ENCODE peak calls at places on chromosome 17, in seven cellular contexts. L is PC-3, A is sigmoid colon, B is lung, K is psoas muscle, C is A549, P is tibial nerve. I is an unnamed sample.
A peak's percentile ranks its signal among the peaks of the same experiment; 100 is the strongest.

GRCh38 chr17:19308398-19308797 is 54.1 kb downstream of the B9D1 start:
- DNase-seq in L (no peak), A (peak; percentile 39), B (no peak), K (no peak), C (no peak), P (no peak), I (no peak)

GRCh38 chr17:44065668-44066203 is 735 bp downstream of the LSM12 start:
- DNase-seq in L (peak; percentile 20), A (no peak), B (no peak), K (no peak), C (no peak), P (no peak), I (no peak)

GRCh38 chr17:82204831-82205719 is 7.6 kb downstream of the CCDC57 start:
- DNase-seq in L (peak; percentile 91), A (no peak), B (no peak), K (no peak), C (peak; percentile 70), P (no peak), I (no peak)

GRCh38 chr17:35051183-35051578 is 12.3 kb downstream of the RFFL start:
- DNase-seq in L (no peak), A (no peak), B (no peak), K (no peak), C (no peak), P (no peak), I (no peak)

GRCh38 chr17:31431098-31431794 is 39.8 kb downstream of the RAB11FIP4 start:
- DNase-seq in L (no peak), A (no peak), B (no peak), K (no peak), C (no peak), P (no peak), I (no peak)

GRCh38 chr17:43641416-43641815 is 20.3 kb downstream of the MEOX1 start:
- DNase-seq in L (no peak), A (no peak), B (no peak), K (no peak), C (no peak), P (no peak), I (no peak)

GRCh38 chr17:45364531-45365390 is 47.9 kb upstream of the MAP3K14 start:
- DNase-seq in L (no peak), A (peak; percentile 56), B (no peak), K (no peak), C (no peak), P (peak; percentile 9), I (no peak)

GRCh38 chr17:44840936-44841335 is 6.7 kb upstream of the HIGD1B start:
- DNase-seq in L (no peak), A (no peak), B (no peak), K (no peak), C (no peak), P (no peak), I (no peak)

GRCh38 chr17:17887752-17888304 is 51.0 kb upstream of the SREBF1 start:
- DNase-seq in L (no peak), A (no peak), B (no peak), K (no peak), C (no peak), P (no peak), I (no peak)

GRCh38 chr17:41915020-41915419 is 3.7 kb downstream of the ACLY start:
- DNase-seq in L (no peak), A (no peak), B (no peak), K (no peak), C (no peak), P (no peak), I (no peak)

GRCh38 chr17:22506231-22506630 is 813.9 kb downstream of the KCNJ18 start:
- DNase-seq in L (no peak), A (no peak), B (no peak), K (no peak), C (no peak), P (no peak), I (no peak)

GRCh38 chr17:21360048-21360447 is 16.1 kb upstream of the KCNJ12 start:
- DNase-seq in L (no peak), A (no peak), B (no peak), K (no peak), C (no peak), P (no peak), I (no peak)

GRCh38 chr17:31916496-31917064 is 15.1 kb upstream of the UTP6 start:
- DNase-seq in L (no peak), A (no peak), B (no peak), K (no peak), C (no peak), P (no peak), I (no peak)

GRCh38 chr17:40886090-40886489 is 1.0 kb upstream of the KRT20 start:
- DNase-seq in L (peak; percentile 25), A (no peak), B (no peak), K (no peak), C (no peak), P (no peak), I (no peak)

GRCh38 chr17:59954856-59955255 is 9.7 kb downstream of the RNFT1 start:
- DNase-seq in L (no peak), A (no peak), B (no peak), K (no peak), C (no peak), P (no peak), I (no peak)

GRCh38 chr17:1686086-1686485 is 1.4 kb upstream of the PRPF8 start:
- DNase-seq in L (peak; percentile 40), A (no peak), B (no peak), K (no peak), C (no peak), P (no peak), I (no peak)

GRCh38 chr17:32610943-32611342 is 124.2 kb downstream of the CDK5R1 start:
- DNase-seq in L (no peak), A (no peak), B (no peak), K (no peak), C (no peak), P (no peak), I (no peak)

GRCh38 chr17:62791235-62792121 is 16.6 kb downstream of the MARCHF10 start:
- DNase-seq in L (peak; percentile 69), A (no peak), B (no peak), K (no peak), C (peak; percentile 65), P (no peak), I (no peak)

GRCh38 chr17:36920032-36921000 is 17.0 kb upstream of the LHX1 start:
- DNase-seq in L (peak; percentile 65), A (no peak), B (no peak), K (no peak), C (peak; percentile 89), P (no peak), I (no peak)

GRCh38 chr17:18362509-18363020 is 785 bp downstream of the SHMT1 start:
- DNase-seq in L (peak; percentile 80), A (peak; percentile 89), B (peak; percentile 79), K (peak; percentile 90), C (peak; percentile 61), P (peak; percentile 63), I (peak; percentile 74)

GRCh38 chr17:10195090-10195489 is 3.3 kb downstream of the GAS7 start:
- DNase-seq in L (no peak), A (no peak), B (no peak), K (no peak), C (no peak), P (no peak), I (no peak)

GRCh38 chr17:40564883-40565744 is at the start of gene CCR7:
- DNase-seq in L (no peak), A (no peak), B (no peak), K (no peak), C (no peak), P (no peak), I (peak; percentile 40)

GRCh38 chr17:76027159-76027839 is at the start of gene EVPL:
- DNase-seq in L (peak; percentile 98), A (no peak), B (peak; percentile 90), K (no peak), C (peak; percentile 62), P (no peak), I (no peak)
- H3K4me3 ChIP-seq in L (peak within 1 kb of the TSS; percentile 91), A (peak within 1 kb of the TSS; percentile 16), B (no peak within 1 kb of the TSS), K (no peak within 1 kb of the TSS), C (peak within 1 kb of the TSS; percentile 74), P (no peak within 1 kb of the TSS), I (no peak within 1 kb of the TSS)

GRCh38 chr17:48215583-48216139 is 108.1 kb downstream of the SNX11 start:
- DNase-seq in L (peak; percentile 83), A (no peak), B (no peak), K (no peak), C (peak; percentile 75), P (no peak), I (no peak)
- TF ChIP-seq CTCF in L (peak; percentile 95), A (no peak), B (no peak), K (peak; percentile 52), C (peak; percentile 85), P (no peak), I (no peak)

GRCh38 chr17:77572065-77572601 is 386.4 kb upstream of the TNRC6C start:
- DNase-seq in L (no peak), A (no peak), B (no peak), K (no peak), C (no peak), P (no peak), I (no peak)
- H3K4me3 ChIP-seq in L (no peak overlapping the region), A (no peak overlapping the region), B (no peak overlapping the region), K (peak overlapping the region; percentile 19), C (no peak overlapping the region), P (no peak overlapping the region), I (peak overlapping the region; percentile 32)

GRCh38 chr17:75367312-75367711 is 38.2 kb downstream of the GRB2 start:
- DNase-seq in L (peak; percentile 67), A (no peak), B (no peak), K (no peak), C (peak; percentile 30), P (no peak), I (no peak)

GRCh38 chr17:75364078-75364477 is 41.4 kb downstream of the GRB2 start:
- DNase-seq in L (peak; percentile 94), A (no peak), B (no peak), K (no peak), C (no peak), P (no peak), I (no peak)

GRCh38 chr17:75366432-75366831 is 39.0 kb downstream of the GRB2 start:
- DNase-seq in L (no peak), A (no peak), B (no peak), K (no peak), C (no peak), P (no peak), I (no peak)

GRCh38 chr17:75365931-75366275 is 39.6 kb downstream of the GRB2 start:
- DNase-seq in L (peak; percentile 30), A (no peak), B (no peak), K (no peak), C (no peak), P (no peak), I (no peak)

DNA sequence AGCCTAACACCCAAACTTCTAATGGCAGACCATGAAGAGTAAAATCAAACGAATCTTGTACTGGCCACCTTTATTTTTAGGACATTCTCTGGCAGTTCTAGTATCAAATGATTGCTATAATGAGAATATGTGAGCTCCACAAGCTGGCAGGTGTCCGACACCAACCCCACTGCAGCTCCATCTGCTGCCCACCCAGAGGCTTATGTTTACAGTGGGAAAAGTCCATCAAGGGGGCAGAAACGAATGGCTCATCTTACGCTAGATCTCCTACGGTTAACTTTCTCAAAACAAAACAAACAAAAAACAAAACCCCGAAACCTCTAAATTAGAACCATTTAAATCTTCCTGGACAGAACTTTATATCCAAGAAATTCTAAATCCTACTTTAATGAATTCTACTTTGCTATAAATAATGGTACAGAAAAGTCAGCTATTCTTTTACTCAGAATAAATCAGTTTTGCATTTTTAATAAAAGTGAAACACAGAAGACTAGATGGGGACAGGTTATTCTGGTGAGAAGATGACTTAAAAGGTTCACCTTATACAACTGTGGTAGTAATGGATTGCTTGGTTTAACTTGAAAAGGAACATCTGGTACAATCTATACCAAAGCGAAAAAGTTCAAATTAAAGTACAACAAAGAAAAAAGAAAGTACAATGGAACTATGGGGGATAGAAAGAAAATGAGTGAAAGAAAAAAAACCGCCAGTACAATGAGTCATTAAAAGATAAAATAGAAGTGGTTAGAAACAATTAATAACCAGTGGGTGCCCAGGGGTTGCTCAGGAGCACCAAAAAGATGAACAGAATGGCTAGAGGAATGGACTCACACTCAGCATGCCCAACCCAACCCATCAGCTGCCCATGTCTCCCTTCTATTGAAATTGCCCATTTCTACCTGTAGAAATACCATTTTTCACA is 40.2 kb downstream of the GRB2 start:
- DNase-seq in L (no peak), A (no peak), B (no peak), K (no peak), C (no peak), P (no peak), I (no peak)
- TF ChIP-seq CTCF in L (no peak), A (no peak), B (no peak), K (no peak), C (no peak), P (no peak), I (no peak)